ENCODE peak calls at places on chromosomes 16 and 17, in nine cellular contexts. E is ACHN; R is stimulated activated CD8-positive, alpha-beta memory T cell treated with anti-CD3 and anti-CD28 coated beads, Interleukin-4, amount 100 ng/mL, for 48 hours; Q is upper lobe of right lung; O is naive B cell; P is fibroblast of lung; M is heart right ventricle; C is non-pigmented ciliary epithelial cell; X is esophagus squamous epithelium. S is an unnamed sample.

GRCh38 chr16:84841787-84842300 is 22.1 kb downstream of the CRISPLD2 start:
- DNase-seq in P (no peak), Q (peak), C (no peak), E (no peak), X (no peak), M (no peak), O (no peak), R (no peak), S (peak)

GRCh38 chr17:2455956-2456355 is 55.1 kb upstream of the MNT start:
- DNase-seq in Q (no peak), O (no peak), C (no peak), M (no peak), X (no peak), P (no peak), E (no peak), R (no peak), S (no peak)

GRCh38 chr17:16304832-16305231 is 48.4 kb downstream of the CENPV start:
- DNase-seq in C (no peak), X (no peak), Q (no peak), R (no peak), P (peak), E (peak), M (no peak), O (no peak), S (no peak)

GRCh38 chr17:40598021-40598927 is 33.0 kb upstream of the CCR7 start:
- DNase-seq in X (no peak), Q (peak), M (no peak), C (no peak), P (no peak), R (peak), O (no peak), E (no peak), S (no peak)

GRCh38 chr16:83530293-83530692 is 277.5 kb upstream of the HSBP1 start:
- DNase-seq in Q (no peak), P (no peak), R (no peak), E (no peak), M (no peak), O (no peak), C (no peak), X (no peak), S (no peak)

GRCh38 chr17:82963104-82963950 is 116.1 kb upstream of the METRNL start:
- DNase-seq in M (peak), X (no peak), Q (peak), R (peak), O (no peak), C (no peak), E (no peak), P (peak), S (no peak)

GRCh38 chr16:81778861-81779539 is at the start of gene PLCG2:
- DNase-seq in X (peak), Q (peak), E (peak), C (no peak), O (peak), R (peak), P (peak), M (peak), S (peak)

GRCh38 chr16:47446431-47446830 is 14.4 kb downstream of the ITFG1 start:
- DNase-seq in E (no peak), X (no peak), Q (no peak), P (no peak), O (no peak), R (no peak), M (no peak), C (no peak), S (no peak)

GRCh38 chr16:86432691-86433090 is 77.6 kb upstream of the FOXF1 start:
- DNase-seq in C (no peak), X (no peak), P (peak), M (no peak), Q (no peak), O (no peak), E (no peak), R (no peak), S (no peak)

GRCh38 chr16:74627506-74628220 is 20.7 kb upstream of the GLG1 start:
- DNase-seq in O (no peak), Q (no peak), P (peak), R (no peak), C (no peak), X (no peak), M (peak), E (no peak), S (no peak)

GRCh38 chr16:22397459-22397858 is 23.0 kb upstream of the CDR2 start:
- DNase-seq in R (no peak), X (no peak), Q (no peak), M (no peak), O (no peak), E (peak), P (peak), C (peak), S (no peak)

GRCh38 chr17:66952031-66952524 is 12.4 kb upstream of the CACNG4 start:
- DNase-seq in C (peak), O (no peak), X (no peak), E (peak), R (no peak), P (peak), M (no peak), Q (peak), S (peak)

S was measured in Caco-2.